ENCODE peak calls at places on chromosomes 4 and X, in five cellular contexts. Z, O, R, A and M are unnamed samples.

GRCh38 chrX:149819371-149819770 is 37.6 kb downstream of the MAGEA9 start:
- DNase-seq in Z (no peak), O (no peak), R (no peak), A (no peak), M (no peak)

GRCh38 chr4:127410201-127410600 is 222.6 kb upstream of the INTU start:
- DNase-seq in Z (no peak), O (no peak), R (no peak), A (no peak), M (peak; percentile 91)

GRCh38 chr4:161817822-161818412 is 345.9 kb downstream of the FSTL5 start:
- DNase-seq in Z (no peak), O (no peak), R (no peak), A (no peak), M (peak; percentile 63)

GRCh38 chrX:140475025-140475424 is 29.8 kb downstream of the SOX3 start:
- DNase-seq in Z (no peak), O (no peak), R (no peak), A (no peak), M (no peak)

GRCh38 chr4:72031868-72032619 is at the start of gene NPFFR2:
- DNase-seq in Z (no peak), O (no peak), R (no peak), A (no peak), M (no peak)

GRCh38 chr4:165192956-165193355 is 14.4 kb upstream of the KLHL2 start:
- DNase-seq in Z (no peak), O (no peak), R (no peak), A (no peak), M (no peak)

GRCh38 chr4:148330161-148330560 is 112.1 kb downstream of the NR3C2 start:
- DNase-seq in Z (no peak), O (peak; percentile 42), R (peak; percentile 8), A (no peak), M (no peak)

GRCh38 chr4:17780461-17781071 is 855 bp downstream of the FAM184B start:
- DNase-seq in Z (no peak), O (no peak), R (no peak), A (no peak), M (no peak)

GRCh38 chr4:148072789-148073188 is 340.9 kb downstream of the ARHGAP10 start:
- DNase-seq in Z (no peak), O (no peak), R (no peak), A (no peak), M (peak; percentile 69)

GRCh38 chr4:175386776-175387507 is 425.1 kb downstream of the GPM6A start:
- DNase-seq in Z (no peak), O (no peak), R (no peak), A (no peak), M (no peak)

GRCh38 chrX:121782544-121782943 is 735.1 kb downstream of the GLUD2 start:
- DNase-seq in Z (no peak), O (no peak), R (no peak), A (no peak), M (no peak)

GRCh38 chr4:99126376-99126775 is 17.7 kb downstream of the ADH4 start:
- DNase-seq in Z (no peak), O (no peak), R (no peak), A (no peak), M (no peak)

GRCh38 chr4:169185133-169185956 is 85.4 kb downstream of the SH3RF1 start:
- DNase-seq in Z (no peak), O (no peak), R (no peak), A (no peak), M (no peak)

GRCh38 chrX:124736553-124737240 is 390.3 kb downstream of the SH2D1A start:
- DNase-seq in Z (no peak), O (no peak), R (no peak), A (no peak), M (no peak)

GRCh38 chrX:36856849-36857248 is 151.3 kb upstream of the FAM47C start:
- DNase-seq in Z (no peak), O (no peak), R (no peak), A (no peak), M (no peak)

GRCh38 chrX:1224954-1225353 is 12.5 kb upstream of the CRLF2 start:
- DNase-seq in Z (no peak), O (no peak), R (no peak), A (no peak), M (no peak)

GRCh38 chr4:93184093-93184492 is 644.5 kb upstream of the ATOH1 start:
- DNase-seq in Z (no peak), O (no peak), R (no peak), A (peak; percentile 28), M (no peak)

GRCh38 chrX:47814853-47815252 is 21.8 kb upstream of the ZNF81 start:
- DNase-seq in Z (no peak), O (no peak), R (no peak), A (no peak), M (no peak)

GRCh38 chr4:163350672-163351071 is 7.0 kb downstream of the NPY5R start:
- DNase-seq in Z (no peak), O (no peak), R (no peak), A (no peak), M (no peak)

GRCh38 chr4:71338846-71339593 is at the start of gene SLC4A4:
- DNase-seq in Z (no peak), O (no peak), R (no peak), A (no peak), M (no peak)

GRCh38 chr4:184395451-184395917 is 78.9 kb downstream of the IRF2 start:
- DNase-seq in Z (no peak), O (no peak), R (no peak), A (no peak), M (no peak)

GRCh38 chr4:158768577-158769174 is at the start of gene FNIP2:
- DNase-seq in Z (peak; percentile 74), O (peak; percentile 83), R (peak; percentile 61), A (peak; percentile 72), M (peak; percentile 53)

GRCh38 chrX:69014200-69014599 is 151.1 kb downstream of the PJA1 start:
- DNase-seq in Z (no peak), O (no peak), R (no peak), A (no peak), M (no peak)

GRCh38 chrX:1521459-1521956 is 15.5 kb downstream of the P2RY8 start:
- DNase-seq in Z (no peak), O (no peak), R (no peak), A (no peak), M (peak; percentile 78)

GRCh38 chr4:83139514-83140156 is 25.1 kb upstream of the PLAC8 start:
- DNase-seq in Z (no peak), O (no peak), R (no peak), A (no peak), M (no peak)

GRCh38 chr4:84966382-84967291 is at the start of gene WDFY3:
- DNase-seq in Z (peak; percentile 86), O (peak; percentile 81), R (peak; percentile 79), A (peak; percentile 86), M (peak; percentile 89)

GRCh38 chr4:77178560-77178959 is 21.6 kb downstream of the CCNG2 start:
- DNase-seq in Z (no peak), O (no peak), R (no peak), A (no peak), M (no peak)

GRCh38 chrX:48496660-48497059 is 12.1 kb upstream of the PORCN start:
- DNase-seq in Z (no peak), O (no peak), R (no peak), A (no peak), M (no peak)

GRCh38 chrX:40074959-40075332 is 22.8 kb downstream of the BCOR start:
- DNase-seq in Z (no peak), O (no peak), R (no peak), A (no peak), M (no peak)

GRCh38 chrX:31436424-31436823 is 364.6 kb upstream of the FTHL17 start:
- DNase-seq in Z (no peak), O (no peak), R (no peak), A (no peak), M (no peak)

GRCh38 chr4:8871417-8872401 is at the start of gene HMX1:
- DNase-seq in Z (no peak), O (no peak), R (no peak), A (no peak), M (no peak)

GRCh38 chr4:109406337-109406931 is 27.2 kb upstream of the SEC24B start:
- DNase-seq in Z (no peak), O (no peak), R (peak; percentile 61), A (peak; percentile 34), M (no peak)

GRCh38 chrX:13219990-13220764 is 99.7 kb downstream of the ATXN3L start:
- DNase-seq in Z (no peak), O (no peak), R (no peak), A (no peak), M (no peak)

GRCh38 chr4:71360844-71361243 is 22.0 kb downstream of the SLC4A4 start:
- DNase-seq in Z (no peak), O (no peak), R (no peak), A (no peak), M (no peak)

GRCh38 chrX:140712413-140713173 is 3.0 kb downstream of the LINC00632 start:
- DNase-seq in Z (no peak), O (peak; percentile 30), R (no peak), A (peak; percentile 4), M (peak; percentile 86)

GRCh38 chrX:155027509-155028066 is 944 bp downstream of the FUNDC2 start:
- DNase-seq in Z (peak; percentile 15), O (no peak), R (peak; percentile 45), A (peak; percentile 8), M (peak; percentile 17)
- TF ChIP-seq POLR2A in Z (peak; percentile 76), O (peak; percentile 34), R (peak; percentile 41), A (peak; percentile 54), M (no peak)

GRCh38 chr4:56910172-56910967 is 2.7 kb downstream of the REST start:
- DNase-seq in Z (no peak), O (no peak), R (no peak), A (no peak), M (no peak)
- H3K4me3 ChIP-seq in Z (no peak overlapping the region), O (no peak overlapping the region), R (peak overlapping the region; percentile 8), A (no peak overlapping the region), M (no peak overlapping the region)

GRCh38 chrX:20248592-20249192 is 18.0 kb downstream of the RPS6KA3 start:
- DNase-seq in Z (no peak), O (no peak), R (no peak), A (no peak), M (no peak)

GRCh38 chrX:20254712-20255299 is 11.9 kb downstream of the RPS6KA3 start:
- DNase-seq in Z (no peak), O (no peak), R (no peak), A (no peak), M (no peak)

GRCh38 chrX:20252392-20253231 is 14.1 kb downstream of the RPS6KA3 start:
- DNase-seq in Z (peak; percentile 4), O (no peak), R (peak; percentile 36), A (peak; percentile 23), M (peak; percentile 22)

GRCh38 chrX:20253232-20253543 is 13.5 kb downstream of the RPS6KA3 start:
- DNase-seq in Z (no peak), O (no peak), R (no peak), A (no peak), M (no peak)
- TF ChIP-seq CTCF in Z (no peak), O (no peak), R (no peak), A (no peak), M (no peak)

DNA sequence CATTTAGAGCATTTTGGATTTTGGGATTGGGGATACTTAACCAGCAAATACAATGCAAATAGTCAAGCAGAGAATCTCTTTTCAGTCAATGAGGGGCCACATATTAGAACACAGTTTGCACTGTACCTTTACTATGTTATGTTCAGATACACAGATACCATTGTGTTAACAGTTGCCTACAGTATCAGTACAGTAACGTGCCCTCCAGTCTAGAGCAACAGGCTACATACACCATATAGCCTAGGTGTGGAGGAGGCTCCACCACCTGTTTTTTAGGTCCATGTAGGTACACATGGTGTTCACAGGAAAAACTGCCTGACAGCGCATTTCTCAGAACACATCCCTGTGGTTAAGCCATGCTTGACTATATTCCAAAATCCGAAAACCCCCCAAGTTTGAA is 9.1 kb downstream of the GRPEL1 start:
- DNase-seq in Z (no peak), O (no peak), R (no peak), A (no peak), M (no peak)
- TF ChIP-seq POLR2A in Z (no peak), O (no peak), R (no peak), A (no peak), M (no peak)